ENCODE peak calls at places on chromosomes 5 and 9, in eight cellular contexts. One of them, this sample, is unnamed.

GRCh38 chr5:81825237-81825636 is 74.3 kb upstream of the SSBP2 start:
- DNase-seq in NCI-H2029 treated with DMSO at 0.1 percent for 48 hours: peak
- DNase-seq in foreskin fibroblast: peak
- DNase-seq in GM20000: no peak
- DNase-seq in HEK293T: no peak
- DNase-seq in CD4-positive, alpha-beta T cell: no peak
- DNase-seq in stimulated activated CD8-positive, alpha-beta memory T cell treated with anti-CD3 and anti-CD28 coated beads, Interleukin-7, amount 100 ng/mL, for 24 hours: no peak
- DNase-seq in Calu3: peak
- DNase-seq in this sample: no peak

GRCh38 chr9:70589571-70590263 is 175.3 kb upstream of the KLF9 start:
- DNase-seq in NCI-H2029 treated with DMSO at 0.1 percent for 48 hours: no peak
- DNase-seq in foreskin fibroblast: peak
- DNase-seq in GM20000: no peak
- DNase-seq in HEK293T: no peak
- DNase-seq in CD4-positive, alpha-beta T cell: no peak
- DNase-seq in stimulated activated CD8-positive, alpha-beta memory T cell treated with anti-CD3 and anti-CD28 coated beads, Interleukin-7, amount 100 ng/mL, for 24 hours: no peak
- DNase-seq in Calu3: no peak
- DNase-seq in this sample: no peak

GRCh38 chr9:97179616-97180015 is 127.8 kb upstream of the CCDC180 start:
- DNase-seq in NCI-H2029 treated with DMSO at 0.1 percent for 48 hours: no peak
- DNase-seq in foreskin fibroblast: no peak
- DNase-seq in GM20000: no peak
- DNase-seq in HEK293T: no peak
- DNase-seq in CD4-positive, alpha-beta T cell: no peak
- DNase-seq in stimulated activated CD8-positive, alpha-beta memory T cell treated with anti-CD3 and anti-CD28 coated beads, Interleukin-7, amount 100 ng/mL, for 24 hours: no peak
- DNase-seq in Calu3: no peak
- DNase-seq in this sample: no peak

GRCh38 chr5:74402553-74402952 is 238.0 kb downstream of the ENC1 start:
- DNase-seq in NCI-H2029 treated with DMSO at 0.1 percent for 48 hours: no peak
- DNase-seq in foreskin fibroblast: no peak
- DNase-seq in GM20000: no peak
- DNase-seq in HEK293T: no peak
- DNase-seq in CD4-positive, alpha-beta T cell: no peak
- DNase-seq in stimulated activated CD8-positive, alpha-beta memory T cell treated with anti-CD3 and anti-CD28 coated beads, Interleukin-7, amount 100 ng/mL, for 24 hours: no peak
- DNase-seq in Calu3: no peak
- DNase-seq in this sample: no peak

GRCh38 chr9:18743976-18744375 is 270.0 kb downstream of the ADAMTSL1 start:
- DNase-seq in NCI-H2029 treated with DMSO at 0.1 percent for 48 hours: no peak
- DNase-seq in foreskin fibroblast: no peak
- DNase-seq in GM20000: no peak
- DNase-seq in HEK293T: no peak
- DNase-seq in CD4-positive, alpha-beta T cell: no peak
- DNase-seq in stimulated activated CD8-positive, alpha-beta memory T cell treated with anti-CD3 and anti-CD28 coated beads, Interleukin-7, amount 100 ng/mL, for 24 hours: no peak
- DNase-seq in Calu3: no peak
- DNase-seq in this sample: no peak

GRCh38 chr9:127968717-127969383 is 11.9 kb downstream of the EEIG1 start:
- DNase-seq in NCI-H2029 treated with DMSO at 0.1 percent for 48 hours: peak
- DNase-seq in foreskin fibroblast: peak
- DNase-seq in GM20000: no peak
- DNase-seq in HEK293T: no peak
- DNase-seq in CD4-positive, alpha-beta T cell: no peak
- DNase-seq in stimulated activated CD8-positive, alpha-beta memory T cell treated with anti-CD3 and anti-CD28 coated beads, Interleukin-7, amount 100 ng/mL, for 24 hours: no peak
- DNase-seq in Calu3: no peak
- DNase-seq in this sample: no peak

GRCh38 chr9:87180361-87180760 is 233.1 kb upstream of the GAS1 start:
- DNase-seq in NCI-H2029 treated with DMSO at 0.1 percent for 48 hours: no peak
- DNase-seq in foreskin fibroblast: no peak
- DNase-seq in GM20000: no peak
- DNase-seq in HEK293T: no peak
- DNase-seq in CD4-positive, alpha-beta T cell: no peak
- DNase-seq in stimulated activated CD8-positive, alpha-beta memory T cell treated with anti-CD3 and anti-CD28 coated beads, Interleukin-7, amount 100 ng/mL, for 24 hours: no peak
- DNase-seq in Calu3: no peak
- DNase-seq in this sample: no peak

GRCh38 chr5:169805527-169805934 is 168.5 kb downstream of the DOCK2 start:
- DNase-seq in NCI-H2029 treated with DMSO at 0.1 percent for 48 hours: no peak
- DNase-seq in foreskin fibroblast: no peak
- DNase-seq in GM20000: peak
- DNase-seq in HEK293T: no peak
- DNase-seq in CD4-positive, alpha-beta T cell: no peak
- DNase-seq in stimulated activated CD8-positive, alpha-beta memory T cell treated with anti-CD3 and anti-CD28 coated beads, Interleukin-7, amount 100 ng/mL, for 24 hours: peak
- DNase-seq in Calu3: no peak
- DNase-seq in this sample: no peak

GRCh38 chr9:123033864-123034598 is 564 bp downstream of the GPR21 start:
- DNase-seq in NCI-H2029 treated with DMSO at 0.1 percent for 48 hours: no peak
- DNase-seq in foreskin fibroblast: no peak
- DNase-seq in GM20000: no peak
- DNase-seq in HEK293T: no peak
- DNase-seq in CD4-positive, alpha-beta T cell: no peak
- DNase-seq in stimulated activated CD8-positive, alpha-beta memory T cell treated with anti-CD3 and anti-CD28 coated beads, Interleukin-7, amount 100 ng/mL, for 24 hours: no peak
- DNase-seq in Calu3: no peak
- DNase-seq in this sample: no peak

GRCh38 chr5:127875235-127876021 is 172.2 kb downstream of the CCDC192 start:
- DNase-seq in NCI-H2029 treated with DMSO at 0.1 percent for 48 hours: peak
- DNase-seq in foreskin fibroblast: peak
- DNase-seq in GM20000: peak
- DNase-seq in HEK293T: peak
- DNase-seq in CD4-positive, alpha-beta T cell: no peak
- DNase-seq in stimulated activated CD8-positive, alpha-beta memory T cell treated with anti-CD3 and anti-CD28 coated beads, Interleukin-7, amount 100 ng/mL, for 24 hours: no peak
- DNase-seq in Calu3: peak
- DNase-seq in this sample: peak

GRCh38 chr9:104287255-104287872 is 193.3 kb downstream of the SMC2 start:
- DNase-seq in NCI-H2029 treated with DMSO at 0.1 percent for 48 hours: no peak
- DNase-seq in foreskin fibroblast: no peak
- DNase-seq in GM20000: no peak
- DNase-seq in HEK293T: no peak
- DNase-seq in CD4-positive, alpha-beta T cell: no peak
- DNase-seq in stimulated activated CD8-positive, alpha-beta memory T cell treated with anti-CD3 and anti-CD28 coated beads, Interleukin-7, amount 100 ng/mL, for 24 hours: no peak
- DNase-seq in Calu3: no peak
- DNase-seq in this sample: no peak

GRCh38 chr5:161403121-161403520 is 143.4 kb downstream of the GABRB2 start:
- DNase-seq in NCI-H2029 treated with DMSO at 0.1 percent for 48 hours: no peak
- DNase-seq in foreskin fibroblast: no peak
- DNase-seq in GM20000: no peak
- DNase-seq in HEK293T: no peak
- DNase-seq in CD4-positive, alpha-beta T cell: no peak
- DNase-seq in stimulated activated CD8-positive, alpha-beta memory T cell treated with anti-CD3 and anti-CD28 coated beads, Interleukin-7, amount 100 ng/mL, for 24 hours: no peak
- DNase-seq in Calu3: no peak
- DNase-seq in this sample: no peak

GRCh38 chr5:151694035-151694485 is 7.3 kb upstream of the SPARC start:
- DNase-seq in NCI-H2029 treated with DMSO at 0.1 percent for 48 hours: no peak
- DNase-seq in foreskin fibroblast: no peak
- DNase-seq in GM20000: no peak
- DNase-seq in HEK293T: no peak
- DNase-seq in CD4-positive, alpha-beta T cell: no peak
- DNase-seq in stimulated activated CD8-positive, alpha-beta memory T cell treated with anti-CD3 and anti-CD28 coated beads, Interleukin-7, amount 100 ng/mL, for 24 hours: no peak
- DNase-seq in Calu3: peak
- DNase-seq in this sample: no peak

GRCh38 chr5:151086905-151087360 is 6.1 kb upstream of the TNIP1 start:
- DNase-seq in NCI-H2029 treated with DMSO at 0.1 percent for 48 hours: no peak
- DNase-seq in foreskin fibroblast: no peak
- DNase-seq in GM20000: peak
- DNase-seq in HEK293T: no peak
- DNase-seq in CD4-positive, alpha-beta T cell: peak
- DNase-seq in stimulated activated CD8-positive, alpha-beta memory T cell treated with anti-CD3 and anti-CD28 coated beads, Interleukin-7, amount 100 ng/mL, for 24 hours: peak
- DNase-seq in Calu3: peak
- DNase-seq in this sample: no peak